ENCODE peak calls at places on chromosome 16, in eight cellular contexts. H is GM12891, O is adrenal gland, J is body of pancreas, L is stomach, C is uterus, M is transverse colon, V is H1. D is an unnamed sample.

GRCh38 chr16:19583665-19584300 is 28.3 kb downstream of the VPS35L start:
- DNase-seq in V (no peak), M (peak), O (no peak), J (peak), C (no peak), H (no peak), L (peak), D (peak)

GRCh38 chr16:30896203-30896889 is at the start of gene CTF1:
- DNase-seq in O (peak), C (peak), J (peak), L (peak), M (peak), H (no peak), V (peak), D (no peak)

GRCh38 chr16:20430948-20431347 is 20.4 kb upstream of the ACSM2A start:
- DNase-seq in V (no peak), J (no peak), M (no peak), C (no peak), H (no peak), L (no peak), O (no peak), D (no peak)

GRCh38 chr16:65281636-65282035 is 159.8 kb upstream of the CDH11 start:
- DNase-seq in L (no peak), V (no peak), M (no peak), J (no peak), H (no peak), C (no peak), O (no peak), D (no peak)

GRCh38 chr16:69823831-69824563 is 61.9 kb downstream of the WWP2 start:
- DNase-seq in V (no peak), M (peak), C (peak), H (peak), O (peak), L (peak), J (peak), D (no peak)

GRCh38 chr16:12459401-12459791 is 344.3 kb downstream of the CPPED1 start:
- DNase-seq in H (no peak), C (no peak), J (peak), M (peak), L (peak), V (no peak), O (peak), D (no peak)

GRCh38 chr16:58422809-58423208 is 30.5 kb downstream of the GINS3 start:
- DNase-seq in H (no peak), C (no peak), J (no peak), M (no peak), V (no peak), L (no peak), O (no peak), D (no peak)

GRCh38 chr16:78183886-78184553 is 84.6 kb downstream of the WWOX start:
- DNase-seq in L (no peak), V (no peak), J (peak), O (no peak), C (peak), M (no peak), H (no peak), D (no peak)

GRCh38 chr16:8862309-8863130 is 6.3 kb downstream of the CARHSP1 start:
- DNase-seq in C (no peak), V (no peak), O (no peak), L (no peak), H (no peak), M (no peak), J (no peak), D (peak)

DNA sequence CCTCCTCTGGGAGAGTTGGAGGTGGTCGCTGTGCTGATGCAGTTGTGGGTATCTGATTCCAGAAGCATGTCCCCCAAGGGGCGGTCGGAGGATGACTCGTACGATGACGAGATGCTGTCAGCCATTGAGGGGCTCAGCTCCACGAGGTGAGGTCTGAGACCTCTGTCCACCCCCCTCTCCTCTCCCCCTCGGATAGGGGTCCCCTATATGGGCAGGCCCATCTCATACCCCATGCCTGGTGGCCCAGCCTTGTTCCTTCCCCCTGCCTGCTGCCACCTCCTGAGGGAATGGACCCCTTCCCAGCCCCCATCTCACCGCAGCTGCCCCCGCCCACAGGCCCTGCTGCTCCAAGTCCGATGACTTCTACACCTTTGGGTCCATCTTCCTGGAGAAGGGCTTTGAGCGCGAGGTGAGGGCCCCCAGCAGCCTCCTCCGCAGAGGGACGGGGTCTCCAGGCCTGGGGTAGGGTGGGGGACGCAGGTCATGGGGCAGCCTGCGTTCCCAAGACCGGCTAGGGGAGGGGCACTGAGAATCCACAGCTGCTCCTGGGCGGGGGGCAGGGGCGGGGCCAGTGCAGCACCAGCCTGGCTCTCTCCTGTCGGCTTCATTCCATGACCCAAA is 39.2 kb downstream of the ADCY7 start:
- DNase-seq in V (no peak), C (peak), O (no peak), L (no peak), H (peak), M (no peak), J (no peak), D (no peak)
- TF ChIP-seq POLR2A in V (no peak), C (no peak), O (no peak), L (no peak), H (no peak), M (no peak), J (no peak), D (no peak)

GRCh38 chr16:53129281-53130192 is 74.7 kb downstream of the CHD9 start:
- DNase-seq in M (no peak), C (no peak), J (peak), O (no peak), L (no peak), V (no peak), H (no peak), D (peak)

GRCh38 chr16:53132406-53132805 is 77.6 kb downstream of the CHD9 start:
- DNase-seq in O (no peak), J (no peak), L (no peak), H (no peak), V (no peak), C (no peak), M (no peak), D (peak)

GRCh38 chr16:53131363-53132071 is 76.7 kb downstream of the CHD9 start:
- DNase-seq in C (peak), O (peak), L (peak), M (peak), H (peak), V (peak), J (peak), D (peak)

GRCh38 chr16:53131050-53131362 is 76.2 kb downstream of the CHD9 start:
- DNase-seq in H (no peak), C (no peak), O (no peak), M (no peak), L (peak), V (no peak), J (no peak), D (peak)

GRCh38 chr16:53130193-53131049 is 75.6 kb downstream of the CHD9 start:
- DNase-seq in H (peak), J (peak), C (peak), O (peak), V (peak), L (peak), M (peak), D (peak)
- TF ChIP-seq POLR2A in H (peak), J (peak), C (peak), O (no peak), V (peak), L (no peak), M (peak), D (peak)

DNA sequence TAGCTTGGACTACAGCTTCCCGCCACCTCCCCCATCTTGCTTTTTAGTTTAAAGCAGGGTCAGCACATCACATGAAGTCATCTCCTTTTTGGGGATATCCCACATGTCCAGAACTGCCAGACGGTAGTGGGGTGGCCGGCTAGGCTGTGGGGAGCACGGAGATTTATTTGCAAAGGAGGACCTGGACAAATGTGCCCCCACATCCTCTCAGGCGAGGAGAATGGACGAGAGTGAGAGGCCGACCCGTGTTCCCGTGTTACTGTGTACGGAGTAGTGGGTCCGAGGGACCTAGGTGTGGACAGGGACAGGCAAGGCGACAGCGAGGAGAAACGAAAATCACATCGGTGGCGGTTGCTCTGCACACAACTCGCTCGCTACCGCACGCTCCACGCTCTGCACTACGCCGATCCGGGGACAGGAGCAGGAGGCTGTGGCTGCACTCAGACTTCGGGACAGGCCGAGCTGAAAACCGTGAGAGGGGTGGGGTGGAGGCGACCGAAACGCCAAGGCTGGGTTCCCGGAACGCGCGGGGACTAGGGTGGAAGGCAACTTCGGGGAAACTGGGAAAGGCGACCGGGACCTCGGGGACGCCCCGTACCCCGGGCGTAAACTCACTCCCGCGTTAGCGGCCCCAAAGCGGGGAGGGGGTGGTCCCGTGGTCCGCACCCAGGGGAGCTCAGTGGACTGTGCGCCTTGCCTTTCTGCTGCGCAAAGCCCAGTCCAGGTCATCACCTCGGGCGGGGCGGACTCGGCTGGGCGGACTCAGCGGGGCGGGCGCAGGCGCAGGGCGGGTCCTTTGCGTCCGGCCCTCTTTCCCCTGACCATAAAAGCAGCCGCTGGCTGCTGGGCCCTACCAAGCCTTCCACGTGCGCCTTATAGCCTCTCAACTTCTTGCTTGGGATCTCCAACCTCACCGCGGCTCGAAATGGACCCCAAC is at the start of gene MT1A:
- DNase-seq in H (no peak), L (peak), V (peak), O (peak), M (peak), C (peak), J (peak), D (no peak)
- TF ChIP-seq POLR2A in H (no peak), L (no peak), V (no peak), O (peak), M (peak), C (peak), J (peak), D (no peak)

GRCh38 chr16:83806721-83807120 is 1.1 kb upstream of the HSBP1 start:
- DNase-seq in L (no peak), H (no peak), M (no peak), V (no peak), O (no peak), C (no peak), J (no peak), D (no peak)

GRCh38 chr16:83809092-83809491 is 1.3 kb downstream of the HSBP1 start:
- DNase-seq in M (no peak), J (no peak), V (no peak), H (no peak), O (no peak), L (no peak), C (no peak), D (no peak)

GRCh38 chr16:83808573-83809014 is 816 bp downstream of the HSBP1 start:
- DNase-seq in C (no peak), L (no peak), M (no peak), J (no peak), O (no peak), V (no peak), H (no peak), D (peak)

GRCh38 chr16:83807327-83807709 is 460 bp upstream of the HSBP1 start:
- DNase-seq in C (no peak), H (no peak), L (no peak), V (no peak), J (no peak), O (no peak), M (no peak), D (no peak)

GRCh38 chr16:83807710-83808572 is at the start of gene HSBP1:
- DNase-seq in C (peak), L (peak), O (peak), J (peak), V (peak), M (peak), H (peak), D (peak)
- TF ChIP-seq POLR2A in C (peak), L (no peak), O (no peak), J (peak), V (no peak), M (peak), H (peak), D (peak)

GRCh38 chr16:67968440-67969285 is at the start of gene SLC12A4:
- DNase-seq in H (peak), M (peak), J (peak), O (peak), L (peak), V (peak), C (peak), D (peak)

GRCh38 chr16:67969286-67970039 is 1.0 kb upstream of the SLC12A4 start:
- DNase-seq in C (peak), L (no peak), V (peak), O (no peak), H (peak), J (no peak), M (no peak), D (peak)

GRCh38 chr16:67967183-67967955 is 1.1 kb downstream of the SLC12A4 start:
- DNase-seq in M (no peak), J (no peak), C (no peak), H (no peak), O (no peak), L (no peak), V (no peak), D (peak)

GRCh38 chr16:67966549-67967182 is 1.8 kb downstream of the SLC12A4 start:
- DNase-seq in M (no peak), V (no peak), J (no peak), L (no peak), O (no peak), C (peak), H (no peak), D (peak)

DNA sequence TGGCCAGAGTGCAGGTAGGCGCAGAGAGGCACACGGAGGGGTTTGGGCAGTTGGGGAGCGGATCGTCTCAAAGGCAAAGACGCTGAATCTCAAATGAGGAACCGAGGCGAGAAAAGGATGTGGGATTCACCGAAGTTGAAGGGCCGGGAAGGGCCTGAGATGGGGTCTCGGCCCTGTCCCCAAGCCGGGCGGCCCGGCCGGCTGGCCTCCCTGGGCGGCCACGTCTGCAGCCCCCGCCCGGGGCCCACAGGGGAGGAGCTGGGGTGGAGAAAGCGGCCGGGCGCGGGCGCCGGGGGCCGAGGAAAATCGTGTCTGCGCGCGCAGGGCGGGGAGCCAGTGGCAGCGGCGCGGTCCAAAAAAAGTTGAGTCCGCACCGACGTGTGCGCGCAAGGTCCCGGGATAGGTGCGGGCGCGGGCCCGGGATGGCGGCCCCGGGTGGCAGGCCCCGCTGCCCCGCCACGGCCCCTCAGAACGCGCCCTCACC is 439 bp downstream of the SLC12A4 start:
- DNase-seq in J (peak), V (peak), L (peak), H (peak), C (peak), O (no peak), M (peak), D (peak)
- TF ChIP-seq POLR2A in J (no peak), V (no peak), L (no peak), H (no peak), C (no peak), O (no peak), M (no peak), D (no peak)